ENCODE peak calls at places on chromosomes 5 and 9, in nine cellular contexts. H is Panc1; X is HCEC 1CT; U is cerebellum; K is hepatic stellate cell; R is AML-193; G is fibroblast of mammary gland; W is stimulated activated CD4-positive, alpha-beta T cell treated with anti-CD3 and anti-CD28 coated beads, Interleukin-12 subunit alpha, Interleukin-12 subunit beta, amount 100 ng/mL, for 48 hours; T is hepatocyte. O is an unnamed sample.

GRCh38 chr5:131634666-131634995 is 398 bp downstream of the RAPGEF6 start:
- DNase-seq in T (peak; percentile 64), R (peak; percentile 53), K (peak; percentile 19), H (no peak), G (peak; percentile 50), W (peak; percentile 45), U (no peak), X (peak; percentile 51), O (no peak)

GRCh38 chr5:147169399-147169798 is 65.4 kb upstream of the STK32A start:
- DNase-seq in R (no peak), K (no peak), W (no peak), H (no peak), U (no peak), T (peak; percentile 68), G (peak; percentile 85), X (no peak), O (no peak)

GRCh38 chr5:151947924-151948323 is 23.3 kb upstream of the GLRA1 start:
- DNase-seq in U (no peak), T (no peak), G (no peak), R (no peak), H (no peak), W (no peak), X (no peak), K (no peak), O (no peak)

GRCh38 chr5:76764374-76764773 is 48.4 kb downstream of the F2R start:
- DNase-seq in U (no peak), W (no peak), G (no peak), R (no peak), T (no peak), H (no peak), X (no peak), K (no peak), O (no peak)

GRCh38 chr5:16741007-16741406 is 124.2 kb upstream of the RETREG1 start:
- DNase-seq in K (no peak), H (no peak), X (no peak), W (no peak), R (no peak), T (no peak), G (peak; percentile 56), U (no peak), O (no peak)

GRCh38 chr5:139638736-139639618 is 9.2 kb upstream of the CXXC5 start:
- DNase-seq in H (no peak), W (no peak), U (no peak), R (no peak), X (no peak), T (peak; percentile 6), G (no peak), K (no peak), O (no peak)

GRCh38 chr9:127035423-127035822 is 87.0 kb downstream of the ANGPTL2 start:
- DNase-seq in H (no peak), R (no peak), X (peak; percentile 46), K (peak; percentile 22), U (no peak), W (no peak), T (no peak), G (peak; percentile 95), O (peak; percentile 48)

GRCh38 chr5:113489299-113489698 is 1.0 kb upstream of the MCC start:
- DNase-seq in U (no peak), X (peak; percentile 98), G (peak; percentile 99), W (no peak), T (peak; percentile 57), H (no peak), R (peak; percentile 81), K (peak; percentile 89), O (peak; percentile 62)

GRCh38 chr5:105015098-105015497 is 1452.5 kb upstream of the NUDT12 start:
- DNase-seq in H (no peak), U (no peak), W (no peak), X (no peak), T (no peak), K (no peak), G (no peak), R (no peak), O (no peak)

GRCh38 chr5:106862450-106863193 is 808.1 kb downstream of the EFNA5 start:
- DNase-seq in H (no peak), G (peak; percentile 10), W (no peak), R (no peak), K (no peak), U (no peak), T (no peak), X (peak; percentile 85), O (no peak)

GRCh38 chr5:142170254-142170953 is 61.8 kb downstream of the NDFIP1 start:
- DNase-seq in H (no peak), W (no peak), K (no peak), T (no peak), R (no peak), U (no peak), X (no peak), G (no peak), O (no peak)

GRCh38 chr5:71922584-71923106 is 184.6 kb upstream of the MAP1B start:
- DNase-seq in T (peak; percentile 38), R (no peak), U (no peak), H (peak; percentile 69), W (no peak), X (peak; percentile 87), G (peak; percentile 45), K (no peak), O (no peak)

GRCh38 chr5:14386882-14387575 is 194.6 kb upstream of the OTULINL start:
- DNase-seq in K (no peak), T (no peak), G (no peak), W (no peak), U (no peak), H (no peak), R (no peak), X (no peak), O (no peak)

GRCh38 chr9:127637322-127637847 is 25.3 kb downstream of the STXBP1 start:
- DNase-seq in K (peak; percentile 36), U (no peak), H (no peak), G (peak; percentile 93), W (no peak), X (peak; percentile 88), R (no peak), T (peak; percentile 54), O (no peak)

GRCh38 chr5:153953411-153953810 is 85.3 kb downstream of the FAM114A2 start:
- DNase-seq in H (no peak), W (no peak), R (no peak), X (no peak), G (peak; percentile 43), T (no peak), U (no peak), K (no peak), O (no peak)

GRCh38 chr9:75531588-75531987 is 358.9 kb upstream of the PCSK5 start:
- DNase-seq in X (no peak), W (no peak), T (no peak), H (no peak), K (no peak), U (no peak), G (peak; percentile 2), R (no peak), O (no peak)

GRCh38 chr5:151470440-151470839 is 23.0 kb downstream of the SLC36A1 start:
- DNase-seq in U (no peak), X (peak; percentile 88), K (no peak), G (peak; percentile 95), R (no peak), T (no peak), H (no peak), W (no peak), O (no peak)

GRCh38 chr5:139747583-139748504 is 47.8 kb upstream of the PSD2 start:
- DNase-seq in U (peak; percentile 73), T (peak; percentile 89), X (peak; percentile 35), R (no peak), K (no peak), G (peak; percentile 84), H (no peak), W (no peak), O (no peak)

GRCh38 chr5:30237189-30237588 is 956.3 kb upstream of the CDH6 start:
- DNase-seq in G (no peak), H (no peak), X (no peak), U (no peak), R (no peak), T (no peak), K (no peak), W (no peak), O (no peak)

O was measured in lung.